ENCODE peak calls at places on chromosomes 6 and 20, in five cellular contexts. Z is body of pancreas, A is GM23338, M is GM06990, I is astrocyte. S is an unnamed sample.

GRCh38 chr6:101803146-101803545 is 409.6 kb downstream of the GRIK2 start:
- DNase-seq in Z (no peak), A (no peak), M (no peak), I (peak; percentile 49), S (no peak)

GRCh38 chr6:37516920-37517405 is 17.3 kb upstream of the CCDC167 start:
- DNase-seq in Z (no peak), A (no peak), M (no peak), I (no peak), S (no peak)

GRCh38 chr6:100554228-100554627 is 89.5 kb upstream of the SIM1 start:
- DNase-seq in Z (peak; percentile 4), A (no peak), M (no peak), I (no peak), S (no peak)

GRCh38 chr20:21573259-21573658 is 59.4 kb upstream of the NKX2-2 start:
- DNase-seq in Z (no peak), A (no peak), M (no peak), I (no peak), S (no peak)

GRCh38 chr6:46969206-46969605 is 47.5 kb upstream of the ADGRF5 start:
- DNase-seq in Z (no peak), A (no peak), M (no peak), I (peak; percentile 55), S (no peak)

GRCh38 chr6:34586327-34587040 is 30.4 kb upstream of the SPDEF start:
- DNase-seq in Z (no peak), A (no peak), M (no peak), I (no peak), S (no peak)

GRCh38 chr6:83151114-83151513 is 42.0 kb downstream of the PGM3 start:
- DNase-seq in Z (no peak), A (peak; percentile 7), M (no peak), I (no peak), S (no peak)

GRCh38 chr6:63525186-63525878 is 46.9 kb upstream of the LOC128125822 start:
- DNase-seq in Z (no peak), A (peak; percentile 32), M (no peak), I (no peak), S (no peak)

GRCh38 chr6:144278659-144279314 is 6.3 kb upstream of the UTRN start:
- DNase-seq in Z (no peak), A (peak; percentile 43), M (no peak), I (no peak), S (no peak)

GRCh38 chr6:144277605-144278227 is 7.4 kb upstream of the UTRN start:
- DNase-seq in Z (no peak), A (no peak), M (no peak), I (no peak), S (no peak)

GRCh38 chr6:144279484-144280150 is 5.5 kb upstream of the UTRN start:
- DNase-seq in Z (no peak), A (no peak), M (no peak), I (no peak), S (no peak)

GRCh38 chr6:144277174-144277573 is 8.0 kb upstream of the UTRN start:
- DNase-seq in Z (no peak), A (no peak), M (no peak), I (no peak), S (no peak)
- TF ChIP-seq CTCF in Z (no peak), A (no peak), M (no peak), I (no peak), S (no peak)

DNA sequence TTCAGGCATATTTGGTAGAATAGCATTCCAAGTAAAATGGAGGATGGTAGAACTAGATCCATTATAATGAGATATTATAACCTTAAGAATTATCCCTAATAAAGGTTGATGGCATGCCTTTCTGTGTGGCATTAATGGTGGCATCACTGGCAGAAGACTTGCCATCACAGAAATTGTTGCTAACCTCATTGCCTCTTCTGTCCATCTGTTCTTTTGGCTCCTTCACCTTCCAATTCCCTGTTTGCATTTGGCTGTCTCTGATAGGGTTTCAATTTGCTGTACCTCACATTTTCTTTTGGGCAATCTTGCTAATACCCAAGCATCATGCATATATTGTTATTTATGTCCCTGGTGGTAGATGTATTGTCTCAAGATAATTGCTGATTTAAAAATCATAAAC is 98.9 kb downstream of the SMPDL3A start:
- DNase-seq in Z (no peak), A (no peak), M (no peak), I (no peak), S (no peak)
- H3K27me3 ChIP-seq in Z (no peaks in the 10 kb centered on the region), A (no peaks in the 10 kb centered on the region), M (no peaks in the 10 kb centered on the region), I (no peaks in the 10 kb centered on the region), S (no peaks in the 10 kb centered on the region)

GRCh38 chr20:22821081-22821480 is 214.0 kb upstream of the SSTR4 start:
- DNase-seq in Z (no peak), A (no peak), M (no peak), I (no peak), S (no peak)
- H3K4me3 ChIP-seq in Z (no peak overlapping the region), A (no peak overlapping the region), M (no peak overlapping the region), I (no peak overlapping the region), S (no peak overlapping the region)

GRCh38 chr20:59770270-59770669 is 163.2 kb downstream of the SYCP2 start:
- DNase-seq in Z (no peak), A (peak; percentile 49), M (no peak), I (no peak), S (no peak)
- TF ChIP-seq CTCF in Z (no peak), A (peak; percentile 51), M (no peak), I (peak; percentile 40), S (no peak)